ENCODE peak calls at places on chromosomes 13 and 19, in four cellular contexts. H is mesendoderm, Q is H9, K is H1. W is an unnamed sample.

GRCh38 chr19:34246340-34246739 is 8.0 kb upstream of the GARRE1 start:
- DNase-seq in H (no peak), Q (no peak), K (no peak), W (no peak)

GRCh38 chr13:39196957-39197644 is 158.8 kb downstream of the NHLRC3 start:
- DNase-seq in H (no peak), Q (no peak), K (no peak), W (no peak)

GRCh38 chr13:79295906-79296564 is 110.0 kb downstream of the RBM26 start:
- DNase-seq in H (no peak), Q (no peak), K (no peak), W (peak)

GRCh38 chr13:101157261-101157660 is 259.0 kb downstream of the NALCN start:
- DNase-seq in H (peak), Q (no peak), K (no peak), W (no peak)

GRCh38 chr13:105961438-105961837 is 574.0 kb downstream of the EFNB2 start:
- DNase-seq in H (no peak), Q (no peak), K (no peak), W (no peak)

GRCh38 chr19:44890366-44891015 is 563 bp upstream of the TOMM40 start:
- DNase-seq in H (peak), Q (peak), K (peak), W (peak)

GRCh38 chr13:60226507-60226906 is 62.8 kb upstream of the DIAPH3 start:
- DNase-seq in H (peak), Q (peak), K (no peak), W (peak)

GRCh38 chr13:60590775-60591174 is 193.8 kb downstream of the TDRD3 start:
- DNase-seq in H (no peak), Q (no peak), K (no peak), W (no peak)

GRCh38 chr13:35797946-35798345 is 321.5 kb upstream of the MAB21L1 start:
- DNase-seq in H (no peak), Q (no peak), K (no peak), W (no peak)

GRCh38 chr13:77480071-77480470 is 55.4 kb upstream of the SCEL start:
- DNase-seq in H (peak), Q (no peak), K (no peak), W (no peak)

GRCh38 chr13:30235206-30235605 is 72.1 kb downstream of the KATNAL1 start:
- DNase-seq in H (no peak), Q (no peak), K (no peak), W (no peak)

GRCh38 chr13:35744144-35744543 is 267.7 kb upstream of the MAB21L1 start:
- DNase-seq in H (no peak), Q (no peak), K (no peak), W (no peak)

GRCh38 chr13:50320297-50320862 is 305.1 kb downstream of the KCNRG start:
- DNase-seq in H (no peak), Q (no peak), K (no peak), W (peak)

GRCh38 chr19:23203841-23204344 is 46.3 kb downstream of the ZNF724 start:
- DNase-seq in H (no peak), Q (peak), K (no peak), W (no peak)

GRCh38 chr13:40060318-40061007 is 405.0 kb downstream of the COG6 start:
- DNase-seq in H (no peak), Q (no peak), K (no peak), W (no peak)

GRCh38 chr19:44731081-44731480 is 17.4 kb upstream of the BCL3 start:
- DNase-seq in H (no peak), Q (no peak), K (no peak), W (no peak)

GRCh38 chr13:31922724-31923123 is 108.8 kb upstream of the FRY start:
- DNase-seq in H (peak), Q (no peak), K (no peak), W (no peak)

GRCh38 chr13:41296879-41297646 is 14.0 kb upstream of the NAA16 start:
- DNase-seq in H (no peak), Q (no peak), K (no peak), W (no peak)

GRCh38 chr13:73158851-73159250 is 100.0 kb downstream of the KLF5 start:
- DNase-seq in H (no peak), Q (no peak), K (no peak), W (peak)

GRCh38 chr13:60654405-60654804 is 257.4 kb downstream of the TDRD3 start:
- DNase-seq in H (peak), Q (no peak), K (no peak), W (no peak)

GRCh38 chr13:76387561-76387960 is 498.6 kb downstream of the KCTD12 start:
- DNase-seq in H (no peak), Q (no peak), K (no peak), W (no peak)

GRCh38 chr19:48928164-48929005 is 5.1 kb upstream of the DHDH start:
- DNase-seq in H (no peak), Q (no peak), K (no peak), W (peak)

GRCh38 chr19:6127716-6128335 is 7.6 kb upstream of the ACSBG2 start:
- DNase-seq in H (no peak), Q (no peak), K (no peak), W (peak)

GRCh38 chr13:26262156-26262555 is 8.2 kb downstream of the CDK8 start:
- DNase-seq in H (no peak), Q (no peak), K (no peak), W (no peak)

GRCh38 chr13:95833713-95834112 is 156.8 kb downstream of the DNAJC3 start:
- DNase-seq in H (peak), Q (no peak), K (no peak), W (peak)

GRCh38 chr19:13610042-13610691 is 103.9 kb upstream of the CACNA1A start:
- DNase-seq in H (no peak), Q (peak), K (no peak), W (no peak)

GRCh38 chr13:101146101-101146898 is 270.0 kb downstream of the NALCN start:
- DNase-seq in H (no peak), Q (no peak), K (no peak), W (peak)

GRCh38 chr19:16661480-16662034 is 618 bp downstream of the TMEM38A start:
- DNase-seq in H (no peak), Q (peak), K (peak), W (no peak)

GRCh38 chr19:7534531-7534980 is 961 bp upstream of the PNPLA6 start:
- DNase-seq in H (peak), Q (peak), K (peak), W (peak)

GRCh38 chr13:102930566-102930965 is 84.7 kb downstream of the ERCC5 start:
- DNase-seq in H (no peak), Q (no peak), K (no peak), W (no peak)

GRCh38 chr13:102935896-102936321 is 90.1 kb downstream of the ERCC5 start:
- DNase-seq in H (no peak), Q (no peak), K (no peak), W (no peak)

GRCh38 chr13:102928971-102929370 is 83.1 kb downstream of the ERCC5 start:
- DNase-seq in H (no peak), Q (no peak), K (no peak), W (no peak)

GRCh38 chr13:102933076-102933922 is 87.5 kb downstream of the ERCC5 start:
- DNase-seq in H (no peak), Q (no peak), K (no peak), W (no peak)
- H4K5ac ChIP-seq in H (no peak), Q (no peak), K (no peak), W (no peak)

GRCh38 chr13:18962168-18962734 is 219.4 kb downstream of the TUBA3C start:
- DNase-seq in H (no peak), Q (no peak), K (no peak), W (no peak)

GRCh38 chr13:18959229-18959628 is 222.4 kb downstream of the TUBA3C start:
- DNase-seq in H (no peak), Q (no peak), K (no peak), W (no peak)

GRCh38 chr13:18960637-18961227 is 220.9 kb downstream of the TUBA3C start:
- DNase-seq in H (no peak), Q (no peak), K (no peak), W (no peak)

GRCh38 chr13:18961383-18962117 is 220.1 kb downstream of the TUBA3C start:
- DNase-seq in H (no peak), Q (no peak), K (no peak), W (no peak)

GRCh38 chr13:18959996-18960395 is 221.6 kb downstream of the TUBA3C start:
- DNase-seq in H (no peak), Q (no peak), K (no peak), W (no peak)
- H4K5ac ChIP-seq in H (no peak), Q (no peak), K (no peak), W (no peak)

DNA sequence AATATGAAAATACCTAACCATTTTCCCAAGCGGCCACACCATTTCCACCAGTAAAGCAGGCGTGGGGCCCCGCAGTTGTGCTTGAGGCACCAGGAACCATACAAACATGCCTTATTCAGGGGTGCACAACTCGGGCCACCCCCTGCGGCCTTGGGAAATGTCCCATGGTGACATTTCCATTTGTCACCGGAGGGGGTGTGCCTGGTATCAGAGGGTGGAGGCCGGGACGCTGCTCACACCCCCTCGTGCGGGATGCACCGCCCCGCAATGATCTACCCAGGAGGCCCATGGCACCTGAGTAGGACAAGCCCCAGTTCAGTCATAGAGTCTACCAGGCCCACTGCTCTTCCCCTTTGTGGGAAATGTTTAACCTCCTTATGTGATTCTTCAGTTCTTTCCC is 218.8 kb downstream of the TEX29 start:
- DNase-seq in H (no peak), Q (no peak), K (no peak), W (no peak)
- H4K5ac ChIP-seq in H (no peak), Q (no peak), K (no peak), W (no peak)

DNA sequence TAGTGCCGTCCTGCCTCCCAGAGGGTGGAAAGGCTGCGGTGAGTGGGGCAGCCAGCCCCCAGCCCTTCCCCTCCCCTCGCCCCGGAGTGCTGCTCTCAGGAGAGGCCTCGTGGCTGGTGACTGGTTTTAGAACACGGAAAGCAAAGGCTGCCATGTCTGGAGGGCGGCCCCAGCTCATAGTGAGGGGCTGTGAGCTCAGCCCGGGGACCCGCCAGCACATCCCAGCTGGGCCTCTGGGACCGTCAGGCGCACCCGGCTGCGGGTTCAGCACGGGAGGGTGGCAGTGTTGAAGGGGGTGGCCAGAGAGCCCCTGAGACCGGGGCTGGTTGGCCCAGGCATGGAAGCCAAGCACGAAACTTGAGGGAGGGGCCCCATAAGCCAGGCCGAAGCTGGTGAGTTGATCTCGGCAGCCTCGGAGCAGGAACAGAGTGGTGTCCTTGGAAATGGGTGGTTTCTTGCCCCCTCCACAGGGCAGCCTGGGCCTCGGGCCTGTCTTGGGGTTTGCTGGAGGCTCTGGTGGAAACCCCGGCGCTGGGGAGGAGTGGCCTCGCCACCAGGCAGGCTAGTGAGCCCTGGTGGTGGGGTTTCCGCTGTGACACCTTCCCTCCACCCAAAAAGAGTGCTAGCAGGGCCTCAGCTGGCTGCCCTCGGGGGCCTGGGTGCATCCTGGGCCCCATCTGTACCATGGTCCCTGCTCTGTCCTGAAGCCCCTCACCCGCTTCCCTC is 157.7 kb downstream of the KDM4B start:
- DNase-seq in H (no peak), Q (no peak), K (no peak), W (no peak)
- H4K5ac ChIP-seq in H (no peak), Q (no peak), K (no peak), W (no peak)

GRCh38 chr19:51592521-51592920 is 21.4 kb downstream of the ZNF175 start:
- DNase-seq in H (no peak), Q (no peak), K (no peak), W (no peak)
- H4K5ac ChIP-seq in H (no peak), Q (no peak), K (no peak), W (no peak)

DNA sequence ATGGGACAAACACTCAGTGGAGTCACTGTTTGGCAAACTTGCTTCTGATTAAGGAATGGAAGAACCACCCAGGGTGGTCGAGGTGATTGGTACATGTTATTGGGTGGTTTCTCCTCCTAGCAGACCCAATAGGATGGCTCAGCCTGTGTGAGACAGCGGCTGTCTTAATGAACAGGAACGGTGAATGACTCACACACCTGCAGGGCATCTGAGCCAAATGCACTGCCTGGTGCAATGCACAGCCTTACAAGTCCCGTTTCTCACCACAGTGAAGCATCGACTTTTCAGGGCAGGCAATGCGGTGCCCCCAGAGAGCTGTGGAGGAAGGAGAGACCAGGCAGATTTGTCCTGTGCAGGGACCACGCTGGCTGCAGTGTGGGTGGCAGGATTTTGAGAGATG is 238.5 kb downstream of the FGF9 start:
- DNase-seq in H (peak), Q (no peak), K (no peak), W (no peak)
- H4K5ac ChIP-seq in H (no peak), Q (no peak), K (no peak), W (no peak)

GRCh38 chr19:19315444-19315843 is 4.9 kb downstream of the SUGP1 start:
- DNase-seq in H (peak), Q (no peak), K (no peak), W (no peak)
- H4K5ac ChIP-seq in H (no peak), Q (no peak), K (no peak), W (no peak)

W was measured in IMR-90.